ENCODE peak calls at places on chromosomes 1 and 21, in five cellular contexts. One of them, this sample, is unnamed.
A peak's percentile ranks its signal among the peaks of the same experiment; 100 is the strongest.

GRCh38 chr1:219324629-219325367 is 151.1 kb downstream of the LYPLAL1 start:
- DNase-seq in sigmoid colon: no peak
- DNase-seq in Peyer's patch: no peak
- DNase-seq in breast epithelium: no peak
- DNase-seq in endothelial cell of umbilical vein: peak; percentile 83
- DNase-seq in this sample: peak; percentile 12

GRCh38 chr1:28640766-28641165 is 2.1 kb downstream of the TAF12 start:
- DNase-seq in sigmoid colon: no peak
- DNase-seq in Peyer's patch: no peak
- DNase-seq in breast epithelium: no peak
- DNase-seq in endothelial cell of umbilical vein: peak; percentile 26
- DNase-seq in this sample: no peak

GRCh38 chr1:26733982-26734381 is 38.2 kb downstream of the ARID1A start:
- DNase-seq in sigmoid colon: no peak
- DNase-seq in Peyer's patch: no peak
- DNase-seq in breast epithelium: no peak
- DNase-seq in endothelial cell of umbilical vein: no peak
- DNase-seq in this sample: peak; percentile 14

GRCh38 chr21:40271169-40271568 is 403.9 kb downstream of the PCP4 start:
- DNase-seq in sigmoid colon: no peak
- DNase-seq in Peyer's patch: no peak
- DNase-seq in breast epithelium: no peak
- DNase-seq in endothelial cell of umbilical vein: no peak
- DNase-seq in this sample: no peak

GRCh38 chr1:3067301-3067670 is 1.7 kb upstream of the PRDM16 start:
- DNase-seq in sigmoid colon: peak; percentile 48
- DNase-seq in Peyer's patch: no peak
- DNase-seq in breast epithelium: no peak
- DNase-seq in endothelial cell of umbilical vein: no peak
- DNase-seq in this sample: no peak

GRCh38 chr1:203321273-203322052 is 16.1 kb downstream of the BTG2 start:
- DNase-seq in sigmoid colon: peak; percentile 56
- DNase-seq in Peyer's patch: no peak
- DNase-seq in breast epithelium: no peak
- DNase-seq in endothelial cell of umbilical vein: no peak
- DNase-seq in this sample: no peak

GRCh38 chr1:12182410-12182946 is 15.7 kb downstream of the TNFRSF1B start:
- DNase-seq in sigmoid colon: no peak
- DNase-seq in Peyer's patch: no peak
- DNase-seq in breast epithelium: no peak
- DNase-seq in endothelial cell of umbilical vein: no peak
- DNase-seq in this sample: no peak

GRCh38 chr1:1144122-1144842 is 28.4 kb upstream of the C1orf159 start:
- DNase-seq in sigmoid colon: no peak
- DNase-seq in Peyer's patch: peak; percentile 90
- DNase-seq in breast epithelium: no peak
- DNase-seq in endothelial cell of umbilical vein: no peak
- DNase-seq in this sample: no peak

GRCh38 chr1:6157132-6157527 is 23.0 kb downstream of the CHD5 start:
- DNase-seq in sigmoid colon: no peak
- DNase-seq in Peyer's patch: no peak
- DNase-seq in breast epithelium: no peak
- DNase-seq in endothelial cell of umbilical vein: no peak
- DNase-seq in this sample: peak; percentile 39

GRCh38 chr1:101975371-101975770 is 21.4 kb downstream of the OLFM3 start:
- DNase-seq in sigmoid colon: no peak
- DNase-seq in Peyer's patch: no peak
- DNase-seq in breast epithelium: no peak
- DNase-seq in endothelial cell of umbilical vein: no peak
- DNase-seq in this sample: no peak

GRCh38 chr1:161379071-161379470 is 11.4 kb upstream of the CFAP126 start:
- DNase-seq in sigmoid colon: no peak
- DNase-seq in Peyer's patch: no peak
- DNase-seq in breast epithelium: no peak
- DNase-seq in endothelial cell of umbilical vein: no peak
- DNase-seq in this sample: no peak

GRCh38 chr1:81699234-81699633 is 101.5 kb upstream of the ADGRL2 start:
- DNase-seq in sigmoid colon: no peak
- DNase-seq in Peyer's patch: no peak
- DNase-seq in breast epithelium: no peak
- DNase-seq in endothelial cell of umbilical vein: no peak
- DNase-seq in this sample: no peak

GRCh38 chr21:35609263-35609662 is 451.1 kb downstream of the SETD4 start:
- DNase-seq in sigmoid colon: no peak
- DNase-seq in Peyer's patch: no peak
- DNase-seq in breast epithelium: no peak
- DNase-seq in endothelial cell of umbilical vein: no peak
- DNase-seq in this sample: no peak

GRCh38 chr1:17119744-17120482 is 662 bp upstream of the PADI2 start:
- DNase-seq in sigmoid colon: no peak
- DNase-seq in Peyer's patch: no peak
- DNase-seq in breast epithelium: no peak
- DNase-seq in endothelial cell of umbilical vein: no peak
- DNase-seq in this sample: no peak

GRCh38 chr1:22483121-22483520 is 31.5 kb downstream of the ZBTB40 start:
- DNase-seq in sigmoid colon: no peak
- DNase-seq in Peyer's patch: no peak
- DNase-seq in breast epithelium: no peak
- DNase-seq in endothelial cell of umbilical vein: no peak
- DNase-seq in this sample: no peak

GRCh38 chr1:216566809-216567208 is 143.6 kb upstream of the USH2A start:
- DNase-seq in sigmoid colon: no peak
- DNase-seq in Peyer's patch: no peak
- DNase-seq in breast epithelium: no peak
- DNase-seq in endothelial cell of umbilical vein: no peak
- DNase-seq in this sample: no peak
- TF ChIP-seq POLR2A in sigmoid colon: no peak
- TF ChIP-seq POLR2A in Peyer's patch: no peak
- TF ChIP-seq POLR2A in breast epithelium: no peak
- TF ChIP-seq POLR2A in endothelial cell of umbilical vein: no peak
- TF ChIP-seq POLR2A in this sample: no peak

GRCh38 chr1:43932786-43933385 is 715 bp upstream of the ARTN start:
- DNase-seq in sigmoid colon: no peak
- DNase-seq in Peyer's patch: no peak
- DNase-seq in breast epithelium: no peak
- DNase-seq in endothelial cell of umbilical vein: no peak
- DNase-seq in this sample: peak; percentile 76

GRCh38 chr1:43934986-43935324 is 1.4 kb downstream of the ARTN start:
- DNase-seq in sigmoid colon: no peak
- DNase-seq in Peyer's patch: no peak
- DNase-seq in breast epithelium: no peak
- DNase-seq in endothelial cell of umbilical vein: no peak
- DNase-seq in this sample: no peak

GRCh38 chr1:43931711-43932660 is 1.6 kb upstream of the ARTN start:
- DNase-seq in sigmoid colon: no peak
- DNase-seq in Peyer's patch: no peak
- DNase-seq in breast epithelium: no peak
- DNase-seq in endothelial cell of umbilical vein: no peak
- DNase-seq in this sample: no peak

GRCh38 chr1:43934279-43934985 is 831 bp downstream of the ARTN start:
- DNase-seq in sigmoid colon: peak; percentile 83
- DNase-seq in Peyer's patch: peak; percentile 83
- DNase-seq in breast epithelium: no peak
- DNase-seq in endothelial cell of umbilical vein: peak; percentile 42
- DNase-seq in this sample: no peak

DNA sequence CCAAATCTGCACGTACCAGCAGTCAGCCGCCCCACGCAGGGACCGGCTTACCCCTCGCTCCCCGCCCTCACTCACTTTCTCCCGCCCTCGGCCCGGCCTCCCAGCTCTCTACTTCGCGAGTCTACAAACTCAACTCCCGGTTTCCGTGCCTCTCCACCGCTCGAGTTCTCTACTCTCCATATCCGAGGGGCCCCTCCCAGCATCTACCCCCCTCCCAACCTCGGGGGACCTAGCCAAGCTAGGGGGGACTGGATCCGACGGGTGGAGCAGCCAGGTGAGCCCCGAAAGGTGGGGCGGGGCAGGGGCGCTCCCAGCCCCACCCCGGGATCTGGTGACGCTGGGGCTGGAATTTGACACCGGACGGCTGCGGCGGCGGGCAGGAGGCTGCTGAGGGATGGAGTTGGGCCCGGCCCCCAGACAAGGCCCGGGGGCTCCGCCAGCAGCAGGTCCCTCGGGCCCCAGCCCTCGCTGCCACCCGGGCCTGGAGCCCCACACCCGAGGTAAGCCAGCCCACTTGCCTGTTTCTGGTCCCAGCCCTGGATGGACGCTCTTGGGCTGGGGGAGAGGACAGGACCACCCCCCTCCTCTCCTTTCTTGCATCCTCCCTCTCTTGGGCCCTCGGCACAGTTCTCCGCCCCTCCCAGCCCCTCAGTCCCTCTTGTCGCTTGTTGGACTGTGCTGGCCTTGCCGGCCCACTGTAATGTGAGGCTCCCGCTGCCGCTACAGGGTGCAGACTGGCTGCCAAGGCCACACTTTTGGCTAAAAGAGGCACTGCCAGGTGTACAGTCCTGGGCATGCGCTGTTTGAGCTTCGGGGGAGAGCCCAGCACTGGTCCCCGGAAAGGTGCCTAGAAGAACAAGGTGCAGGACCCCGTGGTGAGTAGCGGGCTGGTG is at the start of gene ARTN:
- DNase-seq in sigmoid colon: no peak
- DNase-seq in Peyer's patch: no peak
- DNase-seq in breast epithelium: no peak
- DNase-seq in endothelial cell of umbilical vein: no peak
- DNase-seq in this sample: no peak
- TF ChIP-seq POLR2A in sigmoid colon: no peak
- TF ChIP-seq POLR2A in Peyer's patch: no peak
- TF ChIP-seq POLR2A in breast epithelium: no peak
- TF ChIP-seq POLR2A in endothelial cell of umbilical vein: no peak
- TF ChIP-seq POLR2A in this sample: no peak

DNA sequence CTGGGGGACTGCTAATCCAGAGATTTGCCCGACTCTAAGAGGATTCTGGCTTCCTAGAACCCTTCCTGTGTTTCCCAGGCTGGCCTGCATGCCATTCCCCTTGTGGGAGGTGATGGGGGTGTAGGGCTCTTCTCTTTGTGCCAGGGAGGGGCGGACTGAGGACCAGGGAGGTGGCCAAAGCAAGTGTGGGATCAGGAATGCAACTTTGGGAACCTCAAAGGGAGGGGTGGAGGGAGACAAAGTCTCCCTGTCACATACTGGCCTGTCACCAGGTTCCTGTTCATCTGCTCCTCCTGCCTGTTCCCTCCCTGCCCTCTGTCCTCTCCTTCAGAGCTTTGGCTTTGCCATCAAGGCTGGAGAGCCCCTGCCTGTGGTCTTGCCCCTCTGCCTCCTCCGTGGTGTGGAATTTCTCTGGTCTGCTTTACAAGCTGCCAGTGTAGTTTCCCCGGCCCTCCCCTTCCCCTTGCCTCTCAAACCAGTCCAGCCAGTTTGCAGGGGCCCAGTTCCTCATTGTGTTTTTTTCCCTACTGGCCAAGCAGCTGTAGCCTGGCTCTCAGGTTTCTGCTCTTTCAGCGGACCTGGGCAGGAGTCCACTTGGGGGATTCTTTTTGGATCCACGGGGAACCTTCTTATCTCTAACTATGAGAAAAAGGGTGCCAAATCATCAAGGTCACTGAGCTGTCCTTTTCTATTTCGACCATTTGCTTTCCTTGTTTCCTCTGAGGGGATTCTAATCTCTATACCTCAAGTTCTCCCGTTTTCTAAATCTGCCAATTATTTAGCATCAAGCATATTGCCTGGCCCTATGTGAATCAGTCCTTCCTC is 1.8 kb downstream of the CGN start:
- DNase-seq in sigmoid colon: peak; percentile 34
- DNase-seq in Peyer's patch: peak; percentile 73
- DNase-seq in breast epithelium: peak; percentile 86
- DNase-seq in endothelial cell of umbilical vein: no peak
- DNase-seq in this sample: no peak
- TF ChIP-seq POLR2A in sigmoid colon: peak; percentile 36
- TF ChIP-seq POLR2A in Peyer's patch: peak; percentile 47
- TF ChIP-seq POLR2A in breast epithelium: no peak
- TF ChIP-seq POLR2A in endothelial cell of umbilical vein: no peak
- TF ChIP-seq POLR2A in this sample: no peak

DNA sequence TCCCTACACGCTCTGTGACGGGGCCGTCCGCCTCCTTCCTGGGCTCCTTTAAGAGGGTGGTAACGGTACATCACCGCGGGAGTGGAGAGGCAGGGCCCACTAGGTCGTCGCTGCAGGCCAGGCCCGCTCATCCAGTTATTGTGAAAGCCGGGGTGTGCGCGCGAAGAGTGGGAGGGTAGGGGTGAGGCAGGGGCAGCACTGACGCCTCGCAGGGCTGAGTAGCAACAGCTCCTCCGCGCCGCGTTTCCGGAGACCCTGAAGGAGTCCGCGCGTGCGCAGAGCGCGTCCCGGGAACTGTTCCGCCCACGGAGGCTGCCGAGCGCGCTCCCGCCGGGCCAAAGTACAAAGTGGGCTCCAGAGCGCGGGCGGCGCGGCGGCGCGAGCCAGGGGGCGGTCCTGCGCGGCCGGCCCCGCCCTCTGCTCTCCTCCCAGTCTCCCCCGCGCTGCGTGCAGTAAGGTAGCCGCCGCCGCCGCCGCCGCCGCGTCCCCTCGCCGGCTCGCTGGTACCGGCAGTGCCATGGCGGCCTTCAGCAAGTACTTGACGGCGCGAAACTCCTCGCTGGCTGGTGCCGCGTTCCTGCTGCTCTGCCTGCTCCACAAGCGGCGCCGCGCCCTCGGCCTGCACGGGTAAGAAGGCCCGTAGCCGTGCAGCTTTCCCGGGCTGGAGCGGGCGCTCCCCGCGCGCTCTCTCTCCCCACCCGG is at the start of gene ABCD3:
- DNase-seq in sigmoid colon: peak; percentile 99
- DNase-seq in Peyer's patch: peak; percentile 99
- DNase-seq in breast epithelium: peak; percentile 91
- DNase-seq in endothelial cell of umbilical vein: peak; percentile 98
- DNase-seq in this sample: peak; percentile 85
- TF ChIP-seq POLR2A in sigmoid colon: peak; percentile 79
- TF ChIP-seq POLR2A in Peyer's patch: peak; percentile 85
- TF ChIP-seq POLR2A in breast epithelium: peak; percentile 20
- TF ChIP-seq POLR2A in endothelial cell of umbilical vein: peak; percentile 66
- TF ChIP-seq POLR2A in this sample: peak; percentile 83

This sample was measured in H54.